ENCODE peak calls at places on chromosomes 11 and 22, in seven cellular contexts. N is non-pigmented ciliary epithelial cell; K is stromal cell of bone marrow; C is activated T-cell treated with anti-CD3 and anti-CD28 coated beads for 48 hours; G is Kasumi-1; L is A172; V is naive thymus-derived CD4-positive, alpha-beta T cell. J is an unnamed sample.

GRCh38 chr11:122637538-122637937 is 18.0 kb upstream of the UBASH3B start:
- DNase-seq in L (no peak), K (no peak), V (peak), C (no peak), N (no peak), G (peak), J (no peak)

GRCh38 chr11:47342854-47343253 is 9.6 kb downstream of the MYBPC3 start:
- DNase-seq in G (no peak), C (no peak), L (no peak), K (no peak), N (no peak), V (no peak), J (no peak)

GRCh38 chr22:35561796-35562526 is 21.3 kb downstream of the RASD2 start:
- DNase-seq in C (no peak), G (no peak), N (peak), V (no peak), K (no peak), L (peak), J (no peak)

GRCh38 chr11:97739892-97740782 is 1280.6 kb upstream of the CNTN5 start:
- DNase-seq in N (peak), K (peak), G (no peak), V (no peak), L (peak), C (no peak), J (no peak)

GRCh38 chr22:31561238-31561887 is 65.0 kb downstream of the SFI1 start:
- DNase-seq in V (peak), K (peak), N (no peak), G (peak), C (peak), L (peak), J (peak)

GRCh38 chr11:44661311-44661717 is 65.4 kb upstream of the TSPAN18 start:
- DNase-seq in K (no peak), V (no peak), N (no peak), L (no peak), G (no peak), C (no peak), J (no peak)

GRCh38 chr11:62678433-62678769 is 472 bp downstream of the UBXN1 start:
- DNase-seq in G (no peak), V (no peak), N (no peak), K (no peak), L (no peak), C (no peak), J (no peak)

GRCh38 chr22:38327805-38328204 is 10.6 kb upstream of the CSNK1E start:
- DNase-seq in K (no peak), L (peak), N (no peak), G (no peak), V (no peak), C (no peak), J (no peak)

GRCh38 chr11:70854891-70855556 is 397.4 kb downstream of the SHANK2 start:
- DNase-seq in C (no peak), G (no peak), K (no peak), V (no peak), L (no peak), N (no peak), J (no peak)

J was measured in GM12891.